ENCODE peak calls at places on chromosomes 7 and 10, in nine cellular contexts. One of them, this sample, is unnamed.

GRCh38 chr10:873020-873419 is 58.5 kb downstream of the LARP4B start:
- DNase-seq in Panc1: no peak
- DNase-seq in upper lobe of right lung: no peak
- DNase-seq in naive thymus-derived CD4-positive, alpha-beta T cell: no peak
- DNase-seq in psoas muscle: peak
- DNase-seq in stomach: no peak
- DNase-seq in OCI-LY7: no peak
- DNase-seq in neuronal stem cell: no peak
- DNase-seq in iPS DF 6.9: no peak
- DNase-seq in this sample: no peak

GRCh38 chr7:36227223-36227622 is 74.2 kb downstream of the EEPD1 start:
- DNase-seq in Panc1: no peak
- DNase-seq in upper lobe of right lung: no peak
- DNase-seq in naive thymus-derived CD4-positive, alpha-beta T cell: no peak
- DNase-seq in psoas muscle: peak
- DNase-seq in stomach: peak
- DNase-seq in OCI-LY7: no peak
- DNase-seq in neuronal stem cell: no peak
- DNase-seq in iPS DF 6.9: no peak
- DNase-seq in this sample: no peak

GRCh38 chr10:124354411-124355382 is 64.0 kb downstream of the OAT start:
- DNase-seq in Panc1: peak
- DNase-seq in upper lobe of right lung: peak
- DNase-seq in naive thymus-derived CD4-positive, alpha-beta T cell: peak
- DNase-seq in psoas muscle: peak
- DNase-seq in stomach: peak
- DNase-seq in OCI-LY7: no peak
- DNase-seq in neuronal stem cell: peak
- DNase-seq in iPS DF 6.9: no peak
- DNase-seq in this sample: no peak

GRCh38 chr10:117005454-117006055 is 568 bp upstream of the SHTN1 start:
- DNase-seq in Panc1: peak
- DNase-seq in upper lobe of right lung: no peak
- DNase-seq in naive thymus-derived CD4-positive, alpha-beta T cell: no peak
- DNase-seq in psoas muscle: no peak
- DNase-seq in stomach: no peak
- DNase-seq in OCI-LY7: no peak
- DNase-seq in neuronal stem cell: peak
- DNase-seq in iPS DF 6.9: no peak
- DNase-seq in this sample: peak

GRCh38 chr10:69321037-69321715 is 42.9 kb downstream of the HK1 start:
- DNase-seq in Panc1: no peak
- DNase-seq in upper lobe of right lung: peak
- DNase-seq in naive thymus-derived CD4-positive, alpha-beta T cell: no peak
- DNase-seq in psoas muscle: no peak
- DNase-seq in stomach: no peak
- DNase-seq in OCI-LY7: no peak
- DNase-seq in neuronal stem cell: no peak
- DNase-seq in iPS DF 6.9: no peak
- DNase-seq in this sample: no peak

GRCh38 chr7:77409739-77410545 is 6.2 kb downstream of the GSAP start:
- DNase-seq in Panc1: no peak
- DNase-seq in upper lobe of right lung: no peak
- DNase-seq in naive thymus-derived CD4-positive, alpha-beta T cell: no peak
- DNase-seq in psoas muscle: no peak
- DNase-seq in stomach: no peak
- DNase-seq in OCI-LY7: no peak
- DNase-seq in neuronal stem cell: no peak
- DNase-seq in iPS DF 6.9: no peak
- DNase-seq in this sample: no peak

GRCh38 chr7:105590793-105591192 is 9.5 kb upstream of the EFCAB10 start:
- DNase-seq in Panc1: no peak
- DNase-seq in upper lobe of right lung: no peak
- DNase-seq in naive thymus-derived CD4-positive, alpha-beta T cell: no peak
- DNase-seq in psoas muscle: no peak
- DNase-seq in stomach: no peak
- DNase-seq in OCI-LY7: no peak
- DNase-seq in neuronal stem cell: no peak
- DNase-seq in iPS DF 6.9: no peak
- DNase-seq in this sample: no peak

GRCh38 chr7:98464558-98464940 is 63.7 kb upstream of the BAIAP2L1 start:
- DNase-seq in Panc1: no peak
- DNase-seq in upper lobe of right lung: no peak
- DNase-seq in naive thymus-derived CD4-positive, alpha-beta T cell: no peak
- DNase-seq in psoas muscle: no peak
- DNase-seq in stomach: no peak
- DNase-seq in OCI-LY7: no peak
- DNase-seq in neuronal stem cell: no peak
- DNase-seq in iPS DF 6.9: no peak
- DNase-seq in this sample: no peak

GRCh38 chr10:127832456-127832855 is 60.3 kb downstream of the CLRN3 start:
- DNase-seq in Panc1: no peak
- DNase-seq in upper lobe of right lung: no peak
- DNase-seq in naive thymus-derived CD4-positive, alpha-beta T cell: no peak
- DNase-seq in psoas muscle: no peak
- DNase-seq in stomach: no peak
- DNase-seq in OCI-LY7: no peak
- DNase-seq in neuronal stem cell: no peak
- DNase-seq in iPS DF 6.9: no peak
- DNase-seq in this sample: no peak

GRCh38 chr10:71077796-71078453 is 134.4 kb upstream of the UNC5B start:
- DNase-seq in Panc1: no peak
- DNase-seq in upper lobe of right lung: peak
- DNase-seq in naive thymus-derived CD4-positive, alpha-beta T cell: no peak
- DNase-seq in psoas muscle: no peak
- DNase-seq in stomach: no peak
- DNase-seq in OCI-LY7: no peak
- DNase-seq in neuronal stem cell: no peak
- DNase-seq in iPS DF 6.9: no peak
- DNase-seq in this sample: no peak

GRCh38 chr7:138072726-138073125 is 3.5 kb upstream of the AKR1D1 start:
- DNase-seq in Panc1: no peak
- DNase-seq in upper lobe of right lung: no peak
- DNase-seq in naive thymus-derived CD4-positive, alpha-beta T cell: no peak
- DNase-seq in psoas muscle: no peak
- DNase-seq in stomach: no peak
- DNase-seq in OCI-LY7: no peak
- DNase-seq in neuronal stem cell: no peak
- DNase-seq in iPS DF 6.9: peak
- DNase-seq in this sample: no peak

GRCh38 chr7:42332605-42333222 is 95.7 kb upstream of the GLI3 start:
- DNase-seq in Panc1: no peak
- DNase-seq in upper lobe of right lung: no peak
- DNase-seq in naive thymus-derived CD4-positive, alpha-beta T cell: no peak
- DNase-seq in psoas muscle: no peak
- DNase-seq in stomach: no peak
- DNase-seq in OCI-LY7: no peak
- DNase-seq in neuronal stem cell: no peak
- DNase-seq in iPS DF 6.9: no peak
- DNase-seq in this sample: no peak

GRCh38 chr10:56836659-56837058 is 475.6 kb upstream of the ZWINT start:
- DNase-seq in Panc1: no peak
- DNase-seq in upper lobe of right lung: no peak
- DNase-seq in naive thymus-derived CD4-positive, alpha-beta T cell: no peak
- DNase-seq in psoas muscle: no peak
- DNase-seq in stomach: no peak
- DNase-seq in OCI-LY7: peak
- DNase-seq in neuronal stem cell: no peak
- DNase-seq in iPS DF 6.9: no peak
- DNase-seq in this sample: no peak

GRCh38 chr7:30504347-30505173 is at the start of gene GGCT:
- DNase-seq in Panc1: peak
- DNase-seq in upper lobe of right lung: peak
- DNase-seq in naive thymus-derived CD4-positive, alpha-beta T cell: peak
- DNase-seq in psoas muscle: peak
- DNase-seq in stomach: peak
- DNase-seq in OCI-LY7: peak
- DNase-seq in neuronal stem cell: peak
- DNase-seq in iPS DF 6.9: peak
- DNase-seq in this sample: peak
- H3K27ac ChIP-seq in Panc1: peak
- H3K27ac ChIP-seq in upper lobe of right lung: peak
- H3K27ac ChIP-seq in naive thymus-derived CD4-positive, alpha-beta T cell: peak
- H3K27ac ChIP-seq in psoas muscle: peak
- H3K27ac ChIP-seq in stomach: peak
- H3K27ac ChIP-seq in OCI-LY7: peak
- H3K27ac ChIP-seq in neuronal stem cell: peak
- H3K27ac ChIP-seq in iPS DF 6.9: no peak
- H3K27ac ChIP-seq in this sample: peak

DNA sequence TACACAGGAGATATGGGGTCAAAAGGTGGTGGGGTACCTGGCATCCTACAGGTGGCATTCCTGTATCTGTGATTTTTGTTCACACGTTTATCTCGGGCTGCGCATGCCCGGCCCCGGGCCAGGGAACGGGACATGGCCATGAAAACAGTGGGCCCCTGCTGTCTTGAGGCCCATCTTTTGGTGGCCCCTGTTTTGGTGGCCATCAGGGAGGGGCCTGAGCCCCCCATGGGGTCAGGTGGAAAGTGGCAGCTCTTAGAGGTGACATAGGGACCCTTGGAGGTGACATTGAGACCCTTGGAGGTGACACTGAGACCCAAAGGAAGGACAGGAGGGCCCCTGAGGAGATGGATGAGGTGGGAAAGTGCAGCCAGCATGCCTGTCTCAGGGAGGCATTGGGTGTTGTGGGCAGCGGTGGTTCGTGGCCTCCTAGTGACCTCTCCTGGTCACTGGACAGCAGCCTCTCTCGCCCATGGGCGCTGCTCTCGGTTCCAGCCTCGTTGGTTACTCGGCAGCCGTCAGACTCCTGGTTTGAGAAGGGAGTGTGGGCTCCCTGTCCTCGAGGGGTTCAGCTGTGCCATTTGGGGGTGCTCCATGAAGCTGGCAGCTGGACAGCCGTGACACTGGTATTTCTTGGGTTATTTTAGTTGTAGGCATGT is 39.9 kb downstream of the INPP5A start:
- DNase-seq in Panc1: no peak
- DNase-seq in upper lobe of right lung: no peak
- DNase-seq in naive thymus-derived CD4-positive, alpha-beta T cell: no peak
- DNase-seq in psoas muscle: no peak
- DNase-seq in stomach: peak
- DNase-seq in OCI-LY7: no peak
- DNase-seq in neuronal stem cell: no peak
- DNase-seq in iPS DF 6.9: no peak
- DNase-seq in this sample: no peak
- H3K27ac ChIP-seq in Panc1: peak
- H3K27ac ChIP-seq in upper lobe of right lung: no peak
- H3K27ac ChIP-seq in naive thymus-derived CD4-positive, alpha-beta T cell: no peak
- H3K27ac ChIP-seq in psoas muscle: no peak
- H3K27ac ChIP-seq in stomach: no peak
- H3K27ac ChIP-seq in OCI-LY7: no peak
- H3K27ac ChIP-seq in neuronal stem cell: no peak
- H3K27ac ChIP-seq in iPS DF 6.9: no peak
- H3K27ac ChIP-seq in this sample: no peak

DNA sequence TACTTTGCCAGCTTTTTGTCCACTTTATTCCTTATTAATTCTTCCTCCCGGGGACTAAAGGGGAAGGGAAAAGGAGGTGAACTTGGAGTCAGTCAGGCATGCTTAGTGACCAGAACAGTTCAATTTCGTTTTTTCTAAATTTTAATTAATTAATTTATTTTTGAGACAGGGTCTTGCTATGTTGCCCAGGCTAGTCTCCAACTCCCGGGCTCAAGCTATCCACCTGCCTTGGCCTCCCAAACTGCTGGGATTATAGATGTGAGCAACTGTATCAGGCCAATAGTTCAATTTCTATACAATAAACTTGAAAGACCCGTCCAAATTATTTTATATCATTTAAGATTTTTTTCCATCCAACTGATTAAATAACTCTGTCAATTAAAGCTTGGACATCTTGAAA is 1.3 kb upstream of the SLF2 start:
- DNase-seq in Panc1: no peak
- DNase-seq in upper lobe of right lung: no peak
- DNase-seq in naive thymus-derived CD4-positive, alpha-beta T cell: no peak
- DNase-seq in psoas muscle: no peak
- DNase-seq in stomach: no peak
- DNase-seq in OCI-LY7: no peak
- DNase-seq in neuronal stem cell: no peak
- DNase-seq in iPS DF 6.9: no peak
- DNase-seq in this sample: no peak
- H3K27ac ChIP-seq in Panc1: peak
- H3K27ac ChIP-seq in upper lobe of right lung: no peak
- H3K27ac ChIP-seq in naive thymus-derived CD4-positive, alpha-beta T cell: peak
- H3K27ac ChIP-seq in psoas muscle: peak
- H3K27ac ChIP-seq in stomach: peak
- H3K27ac ChIP-seq in OCI-LY7: peak
- H3K27ac ChIP-seq in neuronal stem cell: no peak
- H3K27ac ChIP-seq in iPS DF 6.9: no peak
- H3K27ac ChIP-seq in this sample: peak

GRCh38 chr7:38863609-38864291 is 45.2 kb downstream of the VPS41 start:
- DNase-seq in Panc1: no peak
- DNase-seq in upper lobe of right lung: no peak
- DNase-seq in naive thymus-derived CD4-positive, alpha-beta T cell: no peak
- DNase-seq in psoas muscle: no peak
- DNase-seq in stomach: peak
- DNase-seq in OCI-LY7: no peak
- DNase-seq in neuronal stem cell: no peak
- DNase-seq in iPS DF 6.9: no peak
- DNase-seq in this sample: no peak

GRCh38 chr7:38855867-38856266 is 53.1 kb downstream of the VPS41 start:
- DNase-seq in Panc1: no peak
- DNase-seq in upper lobe of right lung: no peak
- DNase-seq in naive thymus-derived CD4-positive, alpha-beta T cell: no peak
- DNase-seq in psoas muscle: no peak
- DNase-seq in stomach: no peak
- DNase-seq in OCI-LY7: no peak
- DNase-seq in neuronal stem cell: no peak
- DNase-seq in iPS DF 6.9: no peak
- DNase-seq in this sample: no peak

GRCh38 chr7:38862666-38863065 is 46.3 kb downstream of the VPS41 start:
- DNase-seq in Panc1: no peak
- DNase-seq in upper lobe of right lung: no peak
- DNase-seq in naive thymus-derived CD4-positive, alpha-beta T cell: no peak
- DNase-seq in psoas muscle: no peak
- DNase-seq in stomach: no peak
- DNase-seq in OCI-LY7: no peak
- DNase-seq in neuronal stem cell: no peak
- DNase-seq in iPS DF 6.9: no peak
- DNase-seq in this sample: no peak

GRCh38 chr7:38855389-38855788 is 53.6 kb downstream of the VPS41 start:
- DNase-seq in Panc1: no peak
- DNase-seq in upper lobe of right lung: no peak
- DNase-seq in naive thymus-derived CD4-positive, alpha-beta T cell: no peak
- DNase-seq in psoas muscle: no peak
- DNase-seq in stomach: no peak
- DNase-seq in OCI-LY7: no peak
- DNase-seq in neuronal stem cell: no peak
- DNase-seq in iPS DF 6.9: no peak
- DNase-seq in this sample: no peak

DNA sequence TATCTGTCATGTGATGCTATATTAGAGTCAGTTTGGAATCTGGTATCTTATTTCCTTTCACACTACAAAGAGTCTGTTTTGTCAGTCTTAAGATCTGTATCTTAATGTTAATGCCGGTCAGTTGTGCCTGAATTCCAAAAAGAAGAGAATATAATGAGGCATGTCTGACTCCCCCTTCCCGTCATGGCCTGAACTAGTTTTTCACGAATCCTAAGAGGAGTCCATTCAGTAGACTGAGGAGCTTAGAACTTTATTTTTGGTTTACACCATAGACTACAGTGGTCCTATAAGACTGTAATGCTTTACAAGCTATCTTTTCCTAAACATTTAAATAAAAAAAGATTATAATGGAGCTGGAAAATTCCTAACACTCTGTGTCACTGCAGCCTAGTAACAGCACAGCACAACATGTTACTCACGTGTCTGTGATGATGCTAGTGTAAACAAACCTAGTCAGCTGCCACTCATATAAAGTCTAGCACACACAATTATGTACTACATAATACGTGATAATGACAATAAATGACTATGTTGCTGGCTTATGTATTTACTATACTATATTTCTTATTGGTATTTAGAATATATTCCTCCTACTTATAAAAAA is 50.6 kb downstream of the VPS41 start:
- DNase-seq in Panc1: peak
- DNase-seq in upper lobe of right lung: no peak
- DNase-seq in naive thymus-derived CD4-positive, alpha-beta T cell: no peak
- DNase-seq in psoas muscle: no peak
- DNase-seq in stomach: no peak
- DNase-seq in OCI-LY7: no peak
- DNase-seq in neuronal stem cell: no peak
- DNase-seq in iPS DF 6.9: no peak
- DNase-seq in this sample: no peak
- H3K27ac ChIP-seq in Panc1: no peak
- H3K27ac ChIP-seq in upper lobe of right lung: no peak
- H3K27ac ChIP-seq in naive thymus-derived CD4-positive, alpha-beta T cell: no peak
- H3K27ac ChIP-seq in psoas muscle: no peak
- H3K27ac ChIP-seq in stomach: no peak
- H3K27ac ChIP-seq in OCI-LY7: no peak
- H3K27ac ChIP-seq in neuronal stem cell: no peak
- H3K27ac ChIP-seq in iPS DF 6.9: no peak
- H3K27ac ChIP-seq in this sample: no peak

This sample was measured in substantia nigra.